ENCODE peak calls at places on chromosomes 4 and X, in four cellular contexts. N is HepG2, O is GM12878, Q is K562. V is an unnamed sample.

GRCh38 chrX:7346021-7346420 is 198.1 kb upstream of the PUDP start:
- DNase-seq in N (no peak), O (no peak), Q (no peak), V (no peak)

GRCh38 chrX:34849371-34849770 is 93.2 kb upstream of the FAM47B start:
- DNase-seq in N (no peak), O (no peak), Q (no peak), V (no peak)

GRCh38 chr4:185534850-185535761 is at the start of gene PDLIM3:
- DNase-seq in N (peak; percentile 27), O (no peak), Q (peak; percentile 70), V (peak; percentile 65)

GRCh38 chr4:143336828-143337599 is at the start of gene GAB1:
- DNase-seq in N (peak; percentile 71), O (no peak), Q (peak; percentile 67), V (peak; percentile 79)

GRCh38 chr4:155666701-155667537 is at the start of gene GUCY1A1:
- DNase-seq in N (no peak), O (no peak), Q (no peak), V (peak; percentile 61)

GRCh38 chrX:123185714-123186113 is 1.6 kb downstream of the GRIA3 start:
- DNase-seq in N (no peak), O (no peak), Q (no peak), V (no peak)

GRCh38 chr4:165308174-165308573 is 19.3 kb upstream of the MSMO1 start:
- DNase-seq in N (no peak), O (no peak), Q (no peak), V (no peak)

GRCh38 chrX:14776901-14777300 is 96.0 kb downstream of the FANCB start:
- DNase-seq in N (no peak), O (no peak), Q (no peak), V (no peak)

GRCh38 chr4:67762091-67762490 is 7.9 kb upstream of the GNRHR start:
- DNase-seq in N (no peak), O (peak; percentile 45), Q (no peak), V (peak; percentile 5)

GRCh38 chr4:61511716-61512488 is 311.8 kb downstream of the ADGRL3 start:
- DNase-seq in N (no peak), O (no peak), Q (no peak), V (peak; percentile 49)

GRCh38 chr4:2546286-2546823 is 9.9 kb downstream of the FAM193A start:
- DNase-seq in N (no peak), O (no peak), Q (no peak), V (no peak)

GRCh38 chrX:1152090-1152489 is 60.4 kb downstream of the CRLF2 start:
- DNase-seq in N (no peak), O (no peak), Q (no peak), V (no peak)

GRCh38 chr4:142696334-142697122 is 149.6 kb downstream of the INPP4B start:
- DNase-seq in N (no peak), O (no peak), Q (no peak), V (peak; percentile 49)

GRCh38 chr4:159023741-159024140 is 79.1 kb upstream of the RAPGEF2 start:
- DNase-seq in N (no peak), O (no peak), Q (no peak), V (no peak)

GRCh38 chr4:122150896-122151295 is 1.2 kb upstream of the BLTP1 start:
- DNase-seq in N (no peak), O (no peak), Q (no peak), V (no peak)

GRCh38 chr4:1325681-1326635 is 21.1 kb upstream of the UVSSA start:
- DNase-seq in N (no peak), O (no peak), Q (no peak), V (no peak)

GRCh38 chr4:153792893-153793227 is 4.0 kb upstream of the SFRP2 start:
- DNase-seq in N (no peak), O (no peak), Q (no peak), V (no peak)

GRCh38 chr4:74583066-74583700 is 138.2 kb downstream of the AREG start:
- DNase-seq in N (no peak), O (no peak), Q (no peak), V (no peak)

GRCh38 chrX:150465856-150466775 is 102.3 kb upstream of the MTM1 start:
- DNase-seq in N (no peak), O (no peak), Q (no peak), V (no peak)

GRCh38 chr4:183600189-183600685 is 58.7 kb downstream of the RWDD4 start:
- DNase-seq in N (peak; percentile 20), O (no peak), Q (peak; percentile 23), V (peak; percentile 15)

GRCh38 chr4:147741190-147741788 is 9.4 kb downstream of the ARHGAP10 start:
- DNase-seq in N (no peak), O (no peak), Q (no peak), V (no peak)

GRCh38 chr4:99927566-99927965 is 18.9 kb downstream of the DNAJB14 start:
- DNase-seq in N (no peak), O (no peak), Q (no peak), V (no peak)

GRCh38 chrX:124045109-124045508 is 83.6 kb downstream of the STAG2 start:
- DNase-seq in N (no peak), O (no peak), Q (no peak), V (no peak)

GRCh38 chrX:76195579-76195978 is 22.7 kb downstream of the PBDC1 start:
- DNase-seq in N (no peak), O (no peak), Q (no peak), V (no peak)

GRCh38 chrX:54808109-54808604 is 612 bp downstream of the MAGED2 start:
- DNase-seq in N (peak; percentile 2), O (no peak), Q (peak; percentile 52), V (peak; percentile 58)

GRCh38 chrX:43882294-43882681 is at the start of gene MAOB:
- DNase-seq in N (peak; percentile 63), O (no peak), Q (peak; percentile 65), V (no peak)

GRCh38 chrX:17375361-17375630 is 296 bp downstream of the NHS start:
- DNase-seq in N (no peak), O (no peak), Q (no peak), V (no peak)

GRCh38 chr4:31655328-31655727 is 935.2 kb downstream of the PCDH7 start:
- DNase-seq in N (no peak), O (no peak), Q (no peak), V (no peak)

GRCh38 chrX:103431316-103431715 is 55.0 kb downstream of the BEX3 start:
- DNase-seq in N (no peak), O (no peak), Q (no peak), V (peak; percentile 4)

GRCh38 chr4:30753316-30753715 is 33.1 kb downstream of the PCDH7 start:
- DNase-seq in N (no peak), O (no peak), Q (no peak), V (peak; percentile 68)

GRCh38 chrX:128897611-128898010 is 625.7 kb downstream of the SMARCA1 start:
- DNase-seq in N (no peak), O (no peak), Q (no peak), V (no peak)

GRCh38 chr4:185764880-185765279 is 47.1 kb downstream of the SORBS2 start:
- DNase-seq in N (no peak), O (no peak), Q (no peak), V (no peak)

GRCh38 chr4:41360214-41360910 is 103.6 kb downstream of the UCHL1 start:
- DNase-seq in N (no peak), O (no peak), Q (peak; percentile 9), V (peak; percentile 70)

GRCh38 chr4:41362647-41363383 is 106.1 kb downstream of the UCHL1 start:
- DNase-seq in N (no peak), O (no peak), Q (no peak), V (no peak)

GRCh38 chr4:41359836-41360213 is 103.1 kb downstream of the UCHL1 start:
- DNase-seq in N (no peak), O (no peak), Q (no peak), V (no peak)

GRCh38 chr4:41361831-41362646 is 105.3 kb downstream of the UCHL1 start:
- DNase-seq in N (no peak), O (no peak), Q (no peak), V (peak; percentile 47)

GRCh38 chr4:41360911-41361830 is 104.4 kb downstream of the UCHL1 start:
- DNase-seq in N (no peak), O (no peak), Q (no peak), V (peak; percentile 50)
- TF ChIP-seq EZH2 in N (no peak), O (no peak), Q (no peak), V (peak; percentile 91)

GRCh38 chr4:156941940-156942548 is 29.6 kb downstream of the PDGFC start:
- DNase-seq in N (peak; percentile 98), O (no peak), Q (no peak), V (peak; percentile 88)

GRCh38 chr4:156934259-156934635 is 37.4 kb downstream of the PDGFC start:
- DNase-seq in N (no peak), O (no peak), Q (no peak), V (no peak)

GRCh38 chr4:156942991-156943390 is 28.6 kb downstream of the PDGFC start:
- DNase-seq in N (no peak), O (no peak), Q (no peak), V (no peak)

GRCh38 chr4:156939801-156940200 is 31.8 kb downstream of the PDGFC start:
- DNase-seq in N (no peak), O (no peak), Q (no peak), V (peak; percentile 30)

DNA sequence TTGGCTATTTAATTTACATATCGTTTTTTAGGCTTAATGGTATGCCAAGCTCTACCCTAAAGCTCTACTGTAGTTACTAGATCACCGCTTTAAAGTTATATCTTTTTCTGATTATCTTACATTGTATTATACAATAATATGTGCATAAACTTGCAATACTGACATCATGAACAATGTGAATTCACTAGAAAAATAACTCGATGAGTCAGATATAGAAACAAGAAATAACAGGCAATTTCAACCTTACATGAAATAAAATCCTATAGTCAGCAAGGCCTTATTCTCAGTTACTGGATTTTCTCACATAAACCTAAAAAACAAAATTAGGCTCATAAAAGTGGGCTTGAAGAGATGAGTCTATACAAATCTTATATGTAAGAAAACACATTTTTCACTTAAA is 32.4 kb downstream of the PDGFC start:
- DNase-seq in N (no peak), O (no peak), Q (no peak), V (peak; percentile 26)
- H3K79me2 ChIP-seq in N (peaks cover 6% of the 10 kb centered on the region), O (no peaks in the 10 kb centered on the region), Q (no peaks in the 10 kb centered on the region), V (no peaks in the 10 kb centered on the region)

GRCh38 chrX:39677987-39678840 is 419.5 kb downstream of the BCOR start:
- DNase-seq in N (no peak), O (no peak), Q (no peak), V (no peak)
- TF ChIP-seq MYC in N (no peak), O (no peak), Q (no peak), V (no peak)

DNA sequence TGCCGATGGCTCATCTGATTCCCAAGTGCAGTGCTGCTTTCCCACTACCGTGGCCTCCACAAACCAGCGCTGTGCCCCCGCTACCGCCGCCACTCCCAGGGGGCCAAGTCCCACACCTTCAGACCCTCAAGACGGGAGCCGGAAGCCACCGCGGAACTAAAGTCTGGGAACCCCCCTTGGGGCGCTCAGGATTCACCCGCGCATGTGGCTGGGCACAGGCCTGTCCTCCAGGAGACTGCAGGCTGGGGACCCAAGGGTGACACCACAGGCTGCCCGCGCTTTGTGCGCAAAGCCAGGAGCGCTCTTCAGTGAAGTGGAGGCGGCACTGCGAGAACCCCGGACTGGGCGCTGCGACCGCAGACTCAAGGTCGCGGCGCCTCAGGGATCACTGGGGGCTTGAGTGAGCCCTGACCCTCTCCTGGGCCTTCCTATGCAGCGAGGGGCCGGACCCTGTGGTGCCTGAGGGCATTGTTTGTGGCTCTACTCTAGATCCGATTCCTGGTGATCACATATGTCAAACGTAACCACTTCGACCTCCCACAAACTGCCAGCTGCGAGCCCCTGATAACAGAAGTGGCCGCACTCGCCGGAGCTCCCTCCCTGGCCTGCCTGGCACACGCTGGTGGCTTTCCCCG is 20.4 kb upstream of the TBC1D14 start:
- DNase-seq in N (no peak), O (no peak), Q (no peak), V (no peak)
- TF ChIP-seq EZH2 in N (no peak), O (no peak), Q (no peak), V (no peak)

V was measured in endothelial cell of umbilical vein.